ENCODE peak calls at places on chromosomes 16 and 17, in nine cellular contexts. S, X, E, P, Y, Q, I, F and V are unnamed samples. For H3K36me3, the result is how much of the 10 kb centered on the place peaks cover.

GRCh38 chr17:79910985-79911361 is 71.7 kb upstream of the CBX4 start:
- DNase-seq in S (no peak), X (no peak), E (no peak), P (no peak), Y (no peak), Q (no peak), I (no peak), F (no peak), V (no peak)

GRCh38 chr16:72939247-72939646 is 108.7 kb downstream of the ZFHX3 start:
- DNase-seq in S (no peak), X (peak), E (no peak), P (no peak), Y (no peak), Q (no peak), I (peak), F (no peak), V (no peak)

GRCh38 chr16:12617401-12617819 is 186.3 kb downstream of the CPPED1 start:
- DNase-seq in S (no peak), X (no peak), E (no peak), P (no peak), Y (no peak), Q (peak), I (no peak), F (no peak), V (no peak)

GRCh38 chr17:29613371-29613837 is 9.3 kb downstream of the CORO6 start:
- DNase-seq in S (peak), X (peak), E (peak), P (peak), Y (no peak), Q (peak), I (peak), F (peak), V (peak)

GRCh38 chr16:5621826-5622225 is 524.2 kb upstream of the EEF2KMT start:
- DNase-seq in S (no peak), X (no peak), E (no peak), P (no peak), Y (no peak), Q (no peak), I (no peak), F (no peak), V (no peak)

GRCh38 chr16:61323456-61323855 is 712.8 kb downstream of the CDH8 start:
- DNase-seq in S (no peak), X (no peak), E (no peak), P (no peak), Y (no peak), Q (no peak), I (no peak), F (no peak), V (no peak)

GRCh38 chr16:17316005-17316404 is 154.8 kb downstream of the XYLT1 start:
- DNase-seq in S (no peak), X (no peak), E (no peak), P (no peak), Y (no peak), Q (no peak), I (no peak), F (no peak), V (no peak)

GRCh38 chr17:80921741-80922579 is 69.7 kb upstream of the CHMP6 start:
- DNase-seq in S (no peak), X (peak), E (no peak), P (no peak), Y (no peak), Q (no peak), I (peak), F (no peak), V (no peak)

GRCh38 chr16:20987049-20987448 is 86.5 kb downstream of the LYRM1 start:
- DNase-seq in S (no peak), X (no peak), E (no peak), P (no peak), Y (no peak), Q (no peak), I (no peak), F (no peak), V (no peak)

GRCh38 chr17:5630434-5630833 is 46.1 kb upstream of the NLRP1 start:
- DNase-seq in S (no peak), X (no peak), E (peak), P (no peak), Y (no peak), Q (no peak), I (no peak), F (no peak), V (no peak)

GRCh38 chr17:37342589-37342988 is 33.2 kb upstream of the C17orf78 start:
- DNase-seq in S (no peak), X (no peak), E (no peak), P (no peak), Y (no peak), Q (no peak), I (no peak), F (no peak), V (no peak)

GRCh38 chr16:1919680-1919998 is 1.4 kb upstream of the HS3ST6 start:
- DNase-seq in S (no peak), X (no peak), E (no peak), P (no peak), Y (no peak), Q (no peak), I (no peak), F (no peak), V (no peak)

GRCh38 chr16:66326995-66327513 is 39.4 kb upstream of the CDH5 start:
- DNase-seq in S (peak), X (no peak), E (no peak), P (no peak), Y (no peak), Q (no peak), I (no peak), F (no peak), V (no peak)

GRCh38 chr17:72226322-72226721 is 105.5 kb downstream of the SOX9 start:
- DNase-seq in S (no peak), X (no peak), E (no peak), P (no peak), Y (no peak), Q (no peak), I (no peak), F (no peak), V (no peak)

GRCh38 chr17:49968380-49969133 is 433 bp upstream of the DLX4 start:
- DNase-seq in S (peak), X (peak), E (peak), P (no peak), Y (peak), Q (no peak), I (no peak), F (no peak), V (peak)

GRCh38 chr17:31596382-31597323 is 205.2 kb downstream of the RAB11FIP4 start:
- DNase-seq in S (peak), X (peak), E (peak), P (no peak), Y (peak), Q (no peak), I (peak), F (no peak), V (peak)

GRCh38 chr17:80860101-80860671 is 131.5 kb upstream of the CHMP6 start:
- DNase-seq in S (no peak), X (no peak), E (no peak), P (no peak), Y (no peak), Q (no peak), I (no peak), F (no peak), V (no peak)

GRCh38 chr17:81251943-81252301 is 12.8 kb downstream of the NDUFAF8 start:
- DNase-seq in S (no peak), X (no peak), E (no peak), P (no peak), Y (no peak), Q (no peak), I (no peak), F (no peak), V (no peak)

GRCh38 chr16:84618428-84619102 is 687 bp upstream of the COTL1 start:
- DNase-seq in S (peak), X (no peak), E (peak), P (peak), Y (peak), Q (no peak), I (peak), F (peak), V (no peak)

GRCh38 chr17:3792481-3792880 is 8.5 kb downstream of the ITGAE start:
- DNase-seq in S (no peak), X (no peak), E (no peak), P (peak), Y (no peak), Q (no peak), I (no peak), F (no peak), V (peak)

GRCh38 chr16:23699100-23699499 is 13.9 kb downstream of the ERN2 start:
- DNase-seq in S (no peak), X (no peak), E (no peak), P (no peak), Y (peak), Q (no peak), I (no peak), F (no peak), V (no peak)

DNA sequence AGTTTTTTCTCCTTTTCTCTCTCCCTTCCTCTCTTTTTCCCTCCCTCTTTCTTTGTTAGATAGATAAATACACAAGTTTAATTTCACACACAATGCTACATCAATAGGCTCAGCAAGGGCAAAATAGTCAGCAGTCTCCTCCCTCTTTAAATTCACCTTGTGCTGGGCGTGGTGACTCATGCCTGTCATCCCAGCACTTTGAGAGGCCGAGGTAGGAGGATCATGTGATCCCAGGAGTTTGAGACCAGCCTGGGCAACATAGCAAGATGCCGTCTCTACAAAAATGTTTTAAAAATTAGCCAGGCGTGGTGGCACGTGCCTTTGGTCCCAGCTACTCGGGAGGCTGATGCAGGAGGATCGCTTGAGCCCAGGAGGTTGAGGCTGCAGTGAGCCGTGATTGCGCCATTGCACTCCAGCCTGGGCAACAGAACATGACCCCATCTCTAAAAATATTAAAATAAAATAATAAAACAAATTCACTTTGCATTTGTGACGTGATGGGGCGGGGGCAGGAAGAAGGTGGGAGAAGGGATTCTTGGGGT is 27.4 kb downstream of the IL21R start:
- DNase-seq in S (no peak), X (no peak), E (no peak), P (no peak), Y (no peak), Q (peak), I (no peak), F (peak), V (no peak)
- TF ChIP-seq POLR2A in S (no peak), X (no peak), E (no peak), P (no peak), Y (no peak), Q (no peak), I (no peak), F (no peak), V (no peak)

GRCh38 chr16:49441366-49441780 is 67.8 kb downstream of the C16orf78 start:
- DNase-seq in S (peak), X (peak), E (no peak), P (peak), Y (no peak), Q (no peak), I (peak), F (peak), V (peak)
- TF ChIP-seq CTCF in S (peak), X (no peak), E (no peak), P (no peak), Y (no peak), Q (peak), I (peak), F (peak), V (no peak)

GRCh38 chr16:56414366-56414765 is 11.0 kb downstream of the AMFR start:
- DNase-seq in S (no peak), X (no peak), E (no peak), P (no peak), Y (no peak), Q (no peak), I (no peak), F (no peak), V (no peak)

GRCh38 chr16:56415849-56416248 is 9.5 kb downstream of the AMFR start:
- DNase-seq in S (no peak), X (no peak), E (no peak), P (no peak), Y (no peak), Q (no peak), I (no peak), F (no peak), V (no peak)

GRCh38 chr16:56411123-56411522 is 14.2 kb downstream of the AMFR start:
- DNase-seq in S (no peak), X (no peak), E (no peak), P (no peak), Y (no peak), Q (no peak), I (no peak), F (no peak), V (no peak)

GRCh38 chr16:56411624-56412023 is 13.7 kb downstream of the AMFR start:
- DNase-seq in S (no peak), X (no peak), E (no peak), P (no peak), Y (no peak), Q (no peak), I (no peak), F (no peak), V (no peak)

GRCh38 chr16:56413381-56413780 is 12.0 kb downstream of the AMFR start:
- DNase-seq in S (no peak), X (no peak), E (no peak), P (no peak), Y (no peak), Q (no peak), I (no peak), F (no peak), V (no peak)
- H3K36me3 ChIP-seq in S (under half), X (under half), E (under half), P (under half), Y (under half), Q (under half), I (under half), F (under half), V (under half)

GRCh38 chr16:85675528-85675927 is 13.2 kb downstream of the GINS2 start:
- DNase-seq in S (no peak), X (no peak), E (peak), P (no peak), Y (no peak), Q (no peak), I (no peak), F (no peak), V (no peak)
- TF ChIP-seq POLR2A in S (no peak), X (no peak), E (no peak), P (no peak), Y (no peak), Q (no peak), I (no peak), F (no peak), V (no peak)

DNA sequence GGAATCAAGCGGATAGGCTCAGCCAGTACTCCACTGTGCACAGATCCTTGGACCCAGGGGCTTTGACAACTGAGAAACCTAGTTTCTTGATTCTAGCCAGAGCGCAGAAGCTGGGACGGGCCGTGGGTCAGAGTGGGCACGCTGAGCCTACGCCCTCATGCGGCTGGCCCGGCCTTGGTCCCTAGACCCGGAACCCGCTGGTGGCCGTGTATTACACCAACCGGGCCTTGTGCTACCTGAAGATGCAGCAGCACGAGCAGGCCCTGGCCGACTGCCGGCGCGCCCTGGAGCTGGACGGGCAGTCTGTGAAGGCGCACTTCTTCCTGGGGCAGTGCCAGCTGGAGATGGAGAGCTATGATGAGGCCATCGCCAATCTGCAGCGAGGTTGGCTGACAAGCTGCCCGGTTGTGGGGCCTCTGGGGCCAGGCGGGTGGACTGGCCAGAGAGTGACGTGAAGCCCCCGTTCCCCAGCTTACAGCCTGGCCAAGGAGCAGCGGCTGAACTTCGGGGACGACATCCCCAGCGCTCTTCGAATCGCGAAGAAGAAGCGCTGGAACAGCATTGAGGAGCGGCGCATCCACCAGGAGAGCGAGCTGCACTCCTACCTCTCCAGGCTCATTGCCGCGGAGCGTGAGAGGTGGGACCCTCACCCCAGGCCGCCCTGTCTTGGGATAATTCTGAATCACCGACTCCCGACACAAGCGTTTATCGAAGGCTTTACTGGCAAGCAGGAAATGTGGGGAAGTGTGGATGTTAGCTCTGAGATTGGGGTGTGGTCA is 946 bp downstream of the STUB1 start:
- DNase-seq in S (peak), X (peak), E (peak), P (peak), Y (no peak), Q (no peak), I (no peak), F (peak), V (peak)
- TF ChIP-seq CTCF in S (no peak), X (no peak), E (peak), P (no peak), Y (no peak), Q (no peak), I (no peak), F (no peak), V (no peak)